ENCODE peak calls at places on chromosomes 5 and 9, in seven cellular contexts. K, O, U, R, C, I and Y are unnamed samples.

GRCh38 chr5:179799644-179799973 is 5.8 kb downstream of the LTC4S start:
- DNase-seq in K (no peak), O (no peak), U (no peak), R (no peak), C (no peak), I (no peak), Y (no peak)

GRCh38 chr5:8685704-8686103 is 816.8 kb downstream of the MTRR start:
- DNase-seq in K (peak), O (no peak), U (no peak), R (no peak), C (no peak), I (no peak), Y (no peak)

GRCh38 chr9:16246785-16247184 is 623.7 kb downstream of the BNC2 start:
- DNase-seq in K (no peak), O (no peak), U (no peak), R (no peak), C (no peak), I (no peak), Y (no peak)

GRCh38 chr5:149957855-149958254 is 2.7 kb upstream of the SLC26A2 start:
- DNase-seq in K (no peak), O (no peak), U (no peak), R (no peak), C (no peak), I (no peak), Y (no peak)

GRCh38 chr9:114691046-114691955 is 9.3 kb upstream of the TEX48 start:
- DNase-seq in K (no peak), O (no peak), U (peak), R (peak), C (no peak), I (peak), Y (no peak)

GRCh38 chr5:39608024-39608423 is 183.2 kb upstream of the DAB2 start:
- DNase-seq in K (no peak), O (no peak), U (no peak), R (no peak), C (no peak), I (peak), Y (no peak)

GRCh38 chr9:98360176-98360708 is 104.8 kb upstream of the TBC1D2 start:
- DNase-seq in K (no peak), O (no peak), U (no peak), R (no peak), C (no peak), I (no peak), Y (no peak)

GRCh38 chr9:78238061-78239038 is 2.5 kb downstream of the CEP78 start:
- DNase-seq in K (no peak), O (no peak), U (no peak), R (no peak), C (no peak), I (no peak), Y (no peak)

GRCh38 chr5:156824800-156825199 is 25.3 kb upstream of the PPP1R2B start:
- DNase-seq in K (peak), O (no peak), U (no peak), R (no peak), C (peak), I (peak), Y (no peak)

GRCh38 chr5:174511711-174512253 is 212.6 kb upstream of the MSX2 start:
- DNase-seq in K (no peak), O (no peak), U (no peak), R (no peak), C (no peak), I (no peak), Y (no peak)

GRCh38 chr5:86917117-86917579 is 299.4 kb downstream of the COX7C start:
- DNase-seq in K (no peak), O (no peak), U (no peak), R (no peak), C (no peak), I (peak), Y (no peak)

GRCh38 chr5:154868702-154869101 is 10.3 kb downstream of the CNOT8 start:
- DNase-seq in K (no peak), O (no peak), U (no peak), R (no peak), C (no peak), I (no peak), Y (no peak)

GRCh38 chr9:110179734-110180133 is 28.2 kb downstream of the C9orf152 start:
- DNase-seq in K (no peak), O (no peak), U (no peak), R (peak), C (no peak), I (peak), Y (no peak)

GRCh38 chr9:72025956-72026355 is 34.5 kb downstream of the C9orf57 start:
- DNase-seq in K (no peak), O (no peak), U (no peak), R (no peak), C (no peak), I (no peak), Y (no peak)

GRCh38 chr5:149387081-149387611 is 8.1 kb upstream of the IL17B start:
- DNase-seq in K (no peak), O (no peak), U (no peak), R (no peak), C (no peak), I (no peak), Y (no peak)

GRCh38 chr9:124522121-124523098 is 15.2 kb upstream of the NR5A1 start:
- DNase-seq in K (no peak), O (no peak), U (no peak), R (no peak), C (no peak), I (peak), Y (no peak)

GRCh38 chr5:135315394-135315793 is 83.6 kb downstream of the MACROH2A1 start:
- DNase-seq in K (no peak), O (no peak), U (no peak), R (no peak), C (no peak), I (no peak), Y (no peak)

GRCh38 chr5:43386960-43387362 is 25.2 kb downstream of the CCL28 start:
- DNase-seq in K (no peak), O (no peak), U (no peak), R (no peak), C (no peak), I (no peak), Y (no peak)

GRCh38 chr9:76886318-76886717 is 19.6 kb downstream of the PRUNE2 start:
- DNase-seq in K (no peak), O (no peak), U (no peak), R (no peak), C (no peak), I (no peak), Y (no peak)

GRCh38 chr5:10629661-10630060 is 65.8 kb downstream of the ANKRD33B start:
- DNase-seq in K (no peak), O (no peak), U (no peak), R (no peak), C (no peak), I (no peak), Y (no peak)

GRCh38 chr5:143534764-143535159 is 131.3 kb upstream of the NR3C1 start:
- DNase-seq in K (no peak), O (no peak), U (no peak), R (no peak), C (no peak), I (no peak), Y (no peak)

GRCh38 chr5:57817924-57818323 is 335.3 kb upstream of the ACTBL2 start:
- DNase-seq in K (no peak), O (no peak), U (no peak), R (no peak), C (no peak), I (no peak), Y (no peak)

GRCh38 chr9:69168709-69169217 is 5.3 kb upstream of the TJP2 start:
- DNase-seq in K (no peak), O (peak), U (peak), R (no peak), C (no peak), I (no peak), Y (peak)

GRCh38 chr5:10216107-10216506 is 33.6 kb downstream of the ATPSCKMT start:
- DNase-seq in K (no peak), O (no peak), U (no peak), R (no peak), C (no peak), I (no peak), Y (no peak)

GRCh38 chr5:117813850-117814249 is 1174.5 kb downstream of the DTWD2 start:
- DNase-seq in K (no peak), O (no peak), U (no peak), R (no peak), C (no peak), I (no peak), Y (no peak)

GRCh38 chr9:89029788-89030187 is 38.5 kb downstream of the S1PR3 start:
- DNase-seq in K (no peak), O (no peak), U (no peak), R (no peak), C (no peak), I (no peak), Y (no peak)

GRCh38 chr9:134656334-134657034 is 14.9 kb downstream of the COL5A1 start:
- DNase-seq in K (no peak), O (peak), U (no peak), R (no peak), C (no peak), I (peak), Y (peak)

GRCh38 chr9:76018244-76018643 is 127.8 kb downstream of the PCSK5 start:
- DNase-seq in K (no peak), O (peak), U (no peak), R (no peak), C (no peak), I (no peak), Y (no peak)

GRCh38 chr5:171649002-171649401 is 136.6 kb upstream of the SMIM23 start:
- DNase-seq in K (no peak), O (no peak), U (no peak), R (no peak), C (no peak), I (no peak), Y (no peak)

GRCh38 chr9:14238044-14238443 is 75.9 kb downstream of the NFIB start:
- DNase-seq in K (no peak), O (no peak), U (no peak), R (no peak), C (no peak), I (peak), Y (no peak)

GRCh38 chr9:131738838-131739191 is 1.1 kb downstream of the RAPGEF1 start:
- DNase-seq in K (no peak), O (peak), U (no peak), R (no peak), C (no peak), I (no peak), Y (no peak)